ENCODE peak calls at places on chromosomes 12 and 14, in seven cellular contexts. F, X, R, Q, U, L and J are unnamed samples.

GRCh38 chr14:100025111-100025510 is 40.1 kb upstream of the EVL start:
- DNase-seq in L (peak; percentile 46), X (peak; percentile 89), Q (no peak), F (peak; percentile 45), U (no peak), R (peak; percentile 57), J (peak; percentile 84)

GRCh38 chr12:53190108-53190729 is 9.5 kb upstream of the CSAD start:
- DNase-seq in F (peak; percentile 78), Q (no peak), R (peak; percentile 80), L (peak; percentile 74), U (no peak), X (peak; percentile 86), J (peak; percentile 95)

GRCh38 chr12:49294086-49294803 is 702 bp upstream of the PRPH start:
- DNase-seq in F (no peak), R (no peak), L (no peak), Q (no peak), X (peak; percentile 38), U (no peak), J (peak; percentile 69)

GRCh38 chr12:123153906-123154305 is 3.0 kb upstream of the PITPNM2 start:
- DNase-seq in X (no peak), R (no peak), L (no peak), U (no peak), F (no peak), Q (no peak), J (peak; percentile 79)

GRCh38 chr12:87259405-87259804 is 769.8 kb downstream of the C12orf50 start:
- DNase-seq in F (no peak), U (no peak), Q (no peak), X (no peak), L (no peak), R (no peak), J (no peak)

GRCh38 chr14:24092110-24092959 is 1.8 kb upstream of the PCK2 start:
- DNase-seq in X (peak; percentile 11), L (no peak), U (no peak), Q (no peak), F (no peak), R (no peak), J (no peak)

GRCh38 chr12:132178314-132178713 is 34.1 kb downstream of the NOC4L start:
- DNase-seq in L (no peak), Q (no peak), F (no peak), R (no peak), X (no peak), U (no peak), J (no peak)

GRCh38 chr12:55875704-55876103 is 33.0 kb upstream of the MMP19 start:
- DNase-seq in F (no peak), X (no peak), Q (no peak), R (no peak), U (no peak), L (no peak), J (no peak)

GRCh38 chr14:61048640-61049039 is 67.6 kb downstream of the SLC38A6 start:
- DNase-seq in Q (no peak), X (no peak), R (no peak), F (no peak), U (no peak), L (no peak), J (no peak)

GRCh38 chr12:6030081-6030480 is 85.0 kb upstream of the ANO2 start:
- DNase-seq in U (no peak), F (no peak), Q (no peak), L (no peak), R (no peak), X (no peak), J (peak; percentile 35)

GRCh38 chr14:101695659-101696058 is 65.8 kb upstream of the PPP2R5C start:
- DNase-seq in F (no peak), X (no peak), R (no peak), Q (no peak), U (no peak), L (no peak), J (no peak)

GRCh38 chr14:72682188-72682587 is 211.7 kb downstream of the DPF3 start:
- DNase-seq in Q (no peak), X (no peak), L (peak; percentile 96), R (no peak), F (no peak), U (no peak), J (no peak)

GRCh38 chr12:32508626-32509025 is 109.3 kb downstream of the FGD4 start:
- DNase-seq in F (no peak), U (no peak), Q (no peak), L (no peak), X (no peak), R (no peak), J (no peak)

GRCh38 chr12:105570944-105571343 is 240.5 kb downstream of the C12orf75 start:
- DNase-seq in U (no peak), L (no peak), Q (no peak), F (no peak), X (no peak), R (no peak), J (peak; percentile 38)

GRCh38 chr14:95294834-95295599 is 24.7 kb downstream of the CLMN start:
- DNase-seq in X (no peak), Q (no peak), U (no peak), R (no peak), L (no peak), F (no peak), J (no peak)

GRCh38 chr12:90801776-90802175 is 153.2 kb downstream of the CCER1 start:
- DNase-seq in L (peak; percentile 9), R (no peak), Q (no peak), X (peak; percentile 1), U (no peak), F (peak; percentile 6), J (no peak)

GRCh38 chr12:62771828-62772227 is 163.1 kb downstream of the PPM1H start:
- DNase-seq in U (no peak), R (no peak), Q (no peak), F (no peak), X (no peak), L (no peak), J (no peak)

GRCh38 chr12:131091413-131091975 is 137.8 kb downstream of the ADGRD1 start:
- DNase-seq in Q (no peak), X (no peak), R (no peak), F (no peak), L (no peak), U (no peak), J (no peak)

GRCh38 chr14:49249022-49249421 is 337.2 kb downstream of the RPS29 start:
- DNase-seq in F (no peak), Q (no peak), L (no peak), R (no peak), X (no peak), U (no peak), J (no peak)

GRCh38 chr12:104764225-104765073 is 193.6 kb downstream of the SLC41A2 start:
- DNase-seq in R (no peak), F (no peak), X (no peak), U (no peak), L (no peak), Q (no peak), J (no peak)

GRCh38 chr14:47227051-47227600 is 448.3 kb downstream of the MDGA2 start:
- DNase-seq in X (peak; percentile 28), U (no peak), F (no peak), Q (no peak), L (no peak), R (no peak), J (no peak)

GRCh38 chr14:71247106-71247505 is 339.8 kb downstream of the PCNX1 start:
- DNase-seq in X (no peak), F (no peak), Q (no peak), L (no peak), U (no peak), R (no peak), J (no peak)

GRCh38 chr12:6049587-6049986 is 74.9 kb downstream of the VWF start:
- DNase-seq in U (no peak), X (no peak), Q (no peak), L (peak; percentile 74), F (no peak), R (no peak), J (no peak)

GRCh38 chr12:131007794-131008460 is 54.2 kb downstream of the ADGRD1 start:
- DNase-seq in U (no peak), R (no peak), L (no peak), F (no peak), Q (no peak), X (no peak), J (no peak)

GRCh38 chr12:14514154-14514842 is 53.4 kb downstream of the PLBD1 start:
- DNase-seq in L (no peak), U (no peak), R (no peak), Q (no peak), F (no peak), X (peak; percentile 84), J (peak; percentile 66)

GRCh38 chr12:63103489-63104131 is 47.4 kb downstream of the AVPR1A start:
- DNase-seq in Q (no peak), X (peak; percentile 25), U (no peak), F (no peak), R (peak; percentile 9), L (peak; percentile 73), J (no peak)

GRCh38 chr12:10363922-10364838 is 25.7 kb downstream of the KLRK1 start:
- DNase-seq in L (peak; percentile 61), X (peak; percentile 63), Q (no peak), F (peak; percentile 15), R (peak; percentile 19), U (no peak), J (peak; percentile 80)